ENCODE peak calls at places on chromosome 13, in nine cellular contexts. F, N, O, T, W, V, D, I and X are unnamed samples.

GRCh38 chr13:95474992-95475391 is 77.5 kb upstream of the CLDN10 start:
- DNase-seq in F (no peak), N (no peak), O (no peak), T (no peak), W (no peak), V (no peak), D (no peak), I (no peak), X (no peak)

GRCh38 chr13:20448470-20448869 is 77.2 kb downstream of the CRYL1 start:
- DNase-seq in F (no peak), N (no peak), O (no peak), T (no peak), W (no peak), V (no peak), D (no peak), I (no peak), X (no peak)

GRCh38 chr13:51000576-51001260 is 91.1 kb downstream of the RNASEH2B start:
- DNase-seq in F (no peak), N (no peak), O (no peak), T (no peak), W (peak), V (no peak), D (peak), I (peak), X (no peak)

GRCh38 chr13:40433577-40433976 is 232.9 kb downstream of the FOXO1 start:
- DNase-seq in F (no peak), N (no peak), O (no peak), T (no peak), W (no peak), V (peak), D (no peak), I (no peak), X (no peak)

GRCh38 chr13:64457976-64458375 is 2772.2 kb downstream of the PCDH9 start:
- DNase-seq in F (no peak), N (no peak), O (no peak), T (no peak), W (no peak), V (no peak), D (no peak), I (no peak), X (no peak)

GRCh38 chr13:110690516-110690915 is 15.4 kb downstream of the CARS2 start:
- DNase-seq in F (no peak), N (no peak), O (no peak), T (no peak), W (no peak), V (no peak), D (no peak), I (no peak), X (no peak)

GRCh38 chr13:94020833-94021232 is 458.6 kb downstream of the DCT start:
- DNase-seq in F (peak), N (no peak), O (no peak), T (no peak), W (no peak), V (no peak), D (peak), I (no peak), X (no peak)

GRCh38 chr13:27257233-27257568 is 5.8 kb downstream of the RPL21 start:
- DNase-seq in F (no peak), N (no peak), O (no peak), T (no peak), W (no peak), V (no peak), D (no peak), I (no peak), X (no peak)

GRCh38 chr13:114124921-114125320 is 7.5 kb downstream of the RASA3 start:
- DNase-seq in F (no peak), N (peak), O (peak), T (no peak), W (peak), V (no peak), D (peak), I (peak), X (no peak)

GRCh38 chr13:90055121-90055520 is 1292.4 kb upstream of the MIR17HG start:
- DNase-seq in F (peak), N (no peak), O (no peak), T (no peak), W (no peak), V (no peak), D (peak), I (no peak), X (no peak)

GRCh38 chr13:33634526-33635111 is 183.3 kb upstream of the RFC3 start:
- DNase-seq in F (peak), N (no peak), O (no peak), T (no peak), W (peak), V (no peak), D (peak), I (no peak), X (no peak)

GRCh38 chr13:76687467-76687866 is 198.7 kb downstream of the KCTD12 start:
- DNase-seq in F (no peak), N (no peak), O (no peak), T (no peak), W (no peak), V (no peak), D (no peak), I (no peak), X (no peak)

GRCh38 chr13:63120883-63121282 is 1705.2 kb upstream of the PCDH20 start:
- DNase-seq in F (no peak), N (no peak), O (no peak), T (no peak), W (no peak), V (no peak), D (no peak), I (no peak), X (no peak)

GRCh38 chr13:60268203-60268555 is 104.5 kb upstream of the DIAPH3 start:
- DNase-seq in F (no peak), N (no peak), O (no peak), T (no peak), W (no peak), V (no peak), D (no peak), I (no peak), X (no peak)

GRCh38 chr13:95546919-95547318 is 5.6 kb upstream of the CLDN10 start:
- DNase-seq in F (no peak), N (no peak), O (no peak), T (no peak), W (no peak), V (no peak), D (no peak), I (no peak), X (no peak)

GRCh38 chr13:50842246-50842645 is 1.2 kb downstream of the DLEU7 start:
- DNase-seq in F (no peak), N (no peak), O (no peak), T (no peak), W (no peak), V (no peak), D (no peak), I (no peak), X (no peak)

GRCh38 chr13:107367258-107367657 is 799.3 kb upstream of the ARGLU1 start:
- DNase-seq in F (no peak), N (no peak), O (no peak), T (no peak), W (no peak), V (no peak), D (no peak), I (no peak), X (no peak)

GRCh38 chr13:51534075-51534817 is 50.0 kb upstream of the WDFY2 start:
- DNase-seq in F (no peak), N (peak), O (no peak), T (no peak), W (peak), V (peak), D (peak), I (no peak), X (no peak)

GRCh38 chr13:95660981-95661581 is 15.9 kb upstream of the DNAJC3 start:
- DNase-seq in F (peak), N (no peak), O (no peak), T (no peak), W (no peak), V (no peak), D (peak), I (no peak), X (no peak)

GRCh38 chr13:20336761-20337160 is 104.6 kb upstream of the GJB6 start:
- DNase-seq in F (no peak), N (no peak), O (no peak), T (no peak), W (no peak), V (no peak), D (no peak), I (no peak), X (no peak)

GRCh38 chr13:88085036-88085435 is 413.9 kb downstream of the SLITRK5 start:
- DNase-seq in F (peak), N (no peak), O (no peak), T (no peak), W (no peak), V (no peak), D (no peak), I (no peak), X (no peak)